ENCODE peak calls at places on chromosomes 3 and 15, in six cellular contexts. N is HepG2, D is SK-N-SH, A is H1, P is K562, E is GM12878. U is an unnamed sample.

GRCh38 chr15:83378921-83379561 is 68.1 kb upstream of the SH3GL3 start:
- DNase-seq in D (no peak), A (peak; percentile 78), N (no peak), E (no peak), P (no peak), U (no peak)

GRCh38 chr3:131028844-131029243 is 2.2 kb downstream of the NEK11 start:
- DNase-seq in D (no peak), P (no peak), N (no peak), E (no peak), A (no peak), U (no peak)

GRCh38 chr15:96304839-96305238 is 25.7 kb upstream of the NR2F2 start:
- DNase-seq in D (no peak), P (no peak), E (no peak), N (no peak), A (no peak), U (no peak)

GRCh38 chr3:16554126-16554525 is 40.6 kb upstream of the RFTN1 start:
- DNase-seq in N (no peak), E (no peak), A (no peak), D (no peak), P (no peak), U (no peak)

GRCh38 chr3:11847607-11848006 is 922 bp upstream of the TAMM41 start:
- DNase-seq in D (no peak), A (no peak), N (peak; percentile 8), P (peak; percentile 29), E (no peak), U (peak; percentile 4)

GRCh38 chr3:161854232-161854771 is 357.7 kb downstream of the OTOL1 start:
- DNase-seq in D (peak; percentile 3), E (no peak), A (peak; percentile 75), N (peak; percentile 59), P (peak; percentile 5), U (no peak)

GRCh38 chr3:140736863-140737460 is 59.1 kb downstream of the TRIM42 start:
- DNase-seq in N (peak; percentile 59), A (peak; percentile 71), D (peak; percentile 54), E (no peak), P (peak; percentile 49), U (peak; percentile 10)

GRCh38 chr3:141878812-141879211 is 2.4 kb downstream of the ATP1B3 start:
- DNase-seq in P (no peak), D (peak; percentile 34), A (no peak), N (no peak), E (no peak), U (no peak)

GRCh38 chr15:41894791-41895463 is 1.1 kb upstream of the SPTBN5 start:
- DNase-seq in P (peak; percentile 63), D (peak; percentile 97), E (peak; percentile 54), N (peak; percentile 35), A (peak; percentile 57), U (peak; percentile 44)

GRCh38 chr15:72252663-72253299 is 19.6 kb downstream of the PARP6 start:
- DNase-seq in D (no peak), A (no peak), P (no peak), E (no peak), N (no peak), U (no peak)

GRCh38 chr3:128619146-128619890 is 31.3 kb downstream of the RPN1 start:
- DNase-seq in E (no peak), P (no peak), D (no peak), N (no peak), A (no peak), U (peak; percentile 82)

GRCh38 chr3:127834771-127835170 is 12.5 kb upstream of the MGLL start:
- DNase-seq in N (no peak), P (no peak), D (no peak), A (no peak), E (no peak), U (no peak)

GRCh38 chr3:147397155-147397888 is 9.0 kb downstream of the ZIC4 start:
- DNase-seq in A (peak; percentile 83), N (no peak), D (no peak), E (no peak), P (no peak), U (no peak)

GRCh38 chr3:79369306-79369705 is 398.5 kb downstream of the ROBO1 start:
- DNase-seq in E (no peak), P (no peak), A (no peak), N (no peak), D (no peak), U (no peak)

GRCh38 chr3:16363636-16364035 is 98.6 kb downstream of the OXNAD1 start:
- DNase-seq in P (no peak), N (no peak), A (no peak), E (no peak), D (no peak), U (no peak)

GRCh38 chr3:187025254-187025655 is 94.9 kb downstream of the ST6GAL1 start:
- DNase-seq in N (no peak), A (no peak), E (no peak), P (no peak), D (no peak), U (no peak)

GRCh38 chr15:72970965-72971746 is 81.1 kb upstream of the NEO1 start:
- DNase-seq in P (no peak), D (no peak), A (no peak), E (no peak), N (no peak), U (no peak)

GRCh38 chr3:57331078-57331477 is 38.6 kb upstream of the ASB14 start:
- DNase-seq in E (no peak), A (no peak), N (peak; percentile 7), D (no peak), P (no peak), U (no peak)

DNA sequence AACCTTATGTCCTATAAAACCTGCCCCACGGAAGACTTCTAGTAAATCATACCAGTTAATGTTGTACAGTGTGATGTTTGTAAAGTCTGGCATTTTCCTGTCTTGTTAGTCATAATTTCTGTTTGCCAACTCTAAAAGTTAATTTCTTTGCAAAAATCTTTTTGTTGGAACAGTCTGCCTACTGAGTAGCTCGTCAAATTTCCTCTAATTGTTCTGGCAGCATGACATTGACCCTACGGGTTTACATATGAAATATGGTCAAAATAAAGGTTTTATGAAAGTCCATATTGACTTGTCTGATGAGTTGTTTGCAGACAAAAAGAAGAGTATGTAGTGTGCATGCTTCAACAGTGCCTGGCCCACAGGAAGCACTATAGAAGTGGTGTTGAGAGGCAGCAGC is 79.8 kb upstream of the SOX2 start:
- DNase-seq in N (no peak), D (no peak), E (no peak), A (no peak), P (no peak), U (no peak)
- TF ChIP-seq GABPA in N (no peak), D (no peak), E (no peak), A (no peak), P (no peak), U (no peak)

GRCh38 chr15:91264651-91265351 is 164.7 kb downstream of the SV2B start:
- DNase-seq in E (no peak), A (no peak), P (no peak), D (no peak), N (no peak), U (no peak)

GRCh38 chr15:91261345-91261744 is 161.3 kb downstream of the SV2B start:
- DNase-seq in D (no peak), E (no peak), A (no peak), P (no peak), N (no peak), U (no peak)

GRCh38 chr15:91268510-91268909 is 168.5 kb downstream of the SV2B start:
- DNase-seq in N (no peak), D (peak; percentile 20), A (peak; percentile 75), P (peak; percentile 71), E (no peak), U (no peak)

GRCh38 chr15:91265431-91265940 is 165.4 kb downstream of the SV2B start:
- DNase-seq in A (no peak), N (no peak), P (no peak), E (no peak), D (no peak), U (peak; percentile 39)

DNA sequence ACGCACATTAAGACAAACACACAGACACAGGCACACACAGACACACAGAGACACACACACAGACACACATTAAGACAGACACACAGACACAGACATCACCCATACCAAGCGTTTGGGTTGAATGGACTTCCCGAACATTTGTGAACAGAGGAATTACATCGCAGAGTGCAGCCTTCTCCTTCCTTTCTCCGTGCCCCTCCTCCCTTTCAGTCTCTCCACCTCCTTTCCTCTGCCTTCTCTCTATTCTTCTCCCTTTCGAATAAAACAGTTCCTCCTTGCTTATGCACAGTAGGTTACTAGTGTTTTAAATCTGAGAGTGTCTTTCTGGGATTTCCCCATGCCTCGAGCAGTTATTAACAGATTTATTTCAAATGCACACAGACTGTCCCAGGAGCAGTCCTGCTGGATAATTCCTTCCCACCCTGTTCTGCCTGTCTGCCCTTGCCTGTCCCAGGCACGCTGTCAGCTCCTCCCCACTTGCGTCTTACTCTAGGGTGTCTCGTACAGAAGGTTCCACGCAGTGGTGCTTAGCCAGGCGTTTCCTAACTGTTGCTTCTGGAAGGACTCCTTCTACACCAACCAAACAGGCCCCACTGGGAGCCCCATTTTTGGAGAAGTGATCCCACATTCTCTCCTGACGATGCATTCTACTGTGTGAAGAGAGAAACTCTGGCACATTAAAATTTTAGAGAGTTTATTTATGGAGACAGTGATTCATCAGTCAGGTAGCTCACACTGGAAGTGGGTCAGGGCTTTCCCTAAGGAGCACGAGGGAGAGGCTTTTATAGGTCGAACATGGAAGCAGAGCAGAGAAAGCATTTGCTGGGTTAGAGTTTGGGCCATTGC is 163.8 kb downstream of the SV2B start:
- DNase-seq in A (no peak), D (no peak), P (no peak), E (no peak), N (no peak), U (no peak)
- TF ChIP-seq POLR2AphosphoS5 in A (no peak), D (no peak), P (no peak), E (no peak), N (no peak), U (peak; percentile 50)

GRCh38 chr3:119524931-119525662 is 26.8 kb downstream of the TIMMDC1 start:
- DNase-seq in D (peak; percentile 11), A (no peak), E (no peak), P (no peak), N (no peak), U (peak; percentile 5)

GRCh38 chr3:119530418-119530817 is 29.0 kb downstream of the CD80 start:
- DNase-seq in A (no peak), E (no peak), N (no peak), D (no peak), P (no peak), U (no peak)

GRCh38 chr3:119527731-119528130 is 29.4 kb downstream of the TIMMDC1 start:
- DNase-seq in P (no peak), D (no peak), A (no peak), E (no peak), N (no peak), U (no peak)

GRCh38 chr3:119529883-119530282 is 29.5 kb downstream of the CD80 start:
- DNase-seq in A (no peak), E (no peak), P (no peak), N (no peak), D (no peak), U (no peak)
- TF ChIP-seq GABPA in A (no peak), E (no peak), P (no peak), N (no peak), D (no peak), U (no peak)

GRCh38 chr15:69906256-69907185 is 191.2 kb downstream of the TLE3 start:
- DNase-seq in P (no peak), E (no peak), N (no peak), A (no peak), D (no peak), U (no peak)

GRCh38 chr15:69904296-69904560 is 193.5 kb downstream of the TLE3 start:
- DNase-seq in E (no peak), D (peak; percentile 62), N (no peak), P (no peak), A (no peak), U (no peak)

GRCh38 chr15:69898243-69898642 is 199.5 kb downstream of the TLE3 start:
- DNase-seq in A (no peak), D (no peak), P (no peak), N (no peak), E (no peak), U (no peak)

GRCh38 chr15:69903476-69904295 is 194.0 kb downstream of the TLE3 start:
- DNase-seq in P (no peak), E (no peak), N (no peak), D (no peak), A (no peak), U (no peak)

GRCh38 chr15:69902414-69903062 is 195.2 kb downstream of the TLE3 start:
- DNase-seq in P (no peak), D (no peak), N (no peak), A (no peak), E (no peak), U (no peak)
- TF ChIP-seq POLR2AphosphoS5 in P (no peak), D (no peak), N (no peak), A (no peak), E (no peak), U (no peak)